ENCODE peak calls at places on chromosomes 3 and 15, in ten cellular contexts. Z is CD8-positive, alpha-beta T cell; K is foreskin fibroblast; N is HEK293T; Y is activated gamma-delta T cell treated with Interleukin-2 at 50 U/mL for 16 hours; A is CD4-positive, alpha-beta T cell; M is right cardiac atrium; W is GM19239; C is GM13977; O is fibroblast of pulmonary artery. X is an unnamed sample.

GRCh38 chr15:76913737-76914136 is 8.6 kb upstream of the SCAPER start:
- DNase-seq in N (no peak), W (no peak), K (no peak), Y (no peak), C (no peak), Z (no peak), M (no peak), A (no peak), O (no peak), X (no peak)

GRCh38 chr15:31344824-31345605 is 18.4 kb downstream of the KLF13 start:
- DNase-seq in A (no peak), K (no peak), Z (no peak), M (peak; percentile 86), O (no peak), N (no peak), Y (no peak), W (no peak), C (no peak), X (peak; percentile 46)

GRCh38 chr3:61237858-61238257 is 13.4 kb downstream of the FHIT start:
- DNase-seq in A (no peak), Y (no peak), Z (no peak), C (no peak), N (no peak), O (no peak), W (no peak), K (no peak), M (no peak), X (peak; percentile 41)

GRCh38 chr15:68655686-68656437 is 77.1 kb downstream of the CORO2B start:
- DNase-seq in W (no peak), K (no peak), O (no peak), Y (no peak), A (no peak), M (no peak), C (no peak), N (no peak), Z (no peak), X (no peak)

GRCh38 chr3:122795674-122795969 is 753 bp downstream of the SLC49A4 start:
- DNase-seq in Z (no peak), M (peak; percentile 41), A (no peak), O (peak; percentile 10), Y (no peak), K (peak; percentile 38), N (no peak), W (no peak), C (no peak), X (no peak)

GRCh38 chr3:55615039-55615693 is 128.1 kb upstream of the WNT5A start:
- DNase-seq in C (no peak), W (no peak), Y (no peak), Z (no peak), O (no peak), K (peak; percentile 16), M (no peak), N (no peak), A (no peak), X (no peak)

GRCh38 chr15:29086891-29087290 is 182.7 kb downstream of the NSMCE3 start:
- DNase-seq in C (no peak), K (no peak), M (no peak), W (no peak), O (no peak), N (no peak), A (no peak), Z (no peak), Y (no peak), X (no peak)

GRCh38 chr3:98513136-98513535 is 9.6 kb downstream of the CLDND1 start:
- DNase-seq in O (peak; percentile 84), Y (no peak), C (no peak), W (no peak), K (peak; percentile 76), A (no peak), M (no peak), Z (no peak), N (no peak), X (peak; percentile 28)

GRCh38 chr3:152222327-152222726 is 46.4 kb upstream of the MBNL1 start:
- DNase-seq in Y (no peak), M (no peak), A (no peak), O (peak; percentile 72), C (no peak), W (no peak), N (no peak), K (peak; percentile 73), Z (no peak), X (no peak)

GRCh38 chr3:98901032-98901464 is 447 bp downstream of the DCBLD2 start:
- DNase-seq in W (peak; percentile 10), M (peak; percentile 83), N (peak; percentile 34), Z (peak; percentile 13), K (peak; percentile 80), C (peak; percentile 29), A (peak; percentile 8), O (peak; percentile 56), Y (no peak), X (peak; percentile 75)

GRCh38 chr3:195893516-195893915 is 14.8 kb downstream of the TNK2 start:
- DNase-seq in W (no peak), Y (no peak), K (no peak), O (no peak), N (no peak), M (peak; percentile 50), C (no peak), Z (no peak), A (no peak), X (no peak)

GRCh38 chr3:164526250-164526649 is 552.0 kb downstream of the SI start:
- DNase-seq in K (no peak), C (no peak), O (no peak), W (no peak), Z (no peak), Y (no peak), A (no peak), M (no peak), N (no peak), X (no peak)

X was measured in erythroblast.